ENCODE peak calls at places on chromosomes 13 and 19, in eight cellular contexts. H is Calu3, Z is D721Med, R is OCI-LY7, M is IMR-90, A is lower leg skin, W is GM23338, V is fibroblast of the aortic adventitia. L is an unnamed sample.

GRCh38 chr19:41332000-41332399 is 21.7 kb downstream of the TGFB1 start:
- DNase-seq in V (no peak), H (no peak), A (no peak), M (no peak), Z (no peak), R (no peak), W (no peak), L (no peak)

GRCh38 chr13:99971576-99972189 is at the start of gene ZIC5:
- DNase-seq in A (no peak), W (peak; percentile 93), R (no peak), V (no peak), H (no peak), Z (no peak), M (no peak), L (peak; percentile 14)

GRCh38 chr19:36973844-36974195 is 57.7 kb downstream of the ZNF568 start:
- DNase-seq in M (no peak), V (no peak), Z (no peak), W (no peak), A (no peak), R (no peak), H (no peak), L (no peak)

GRCh38 chr13:110414283-110414682 is 107.2 kb downstream of the COL4A2 start:
- DNase-seq in H (no peak), R (no peak), Z (no peak), V (no peak), W (no peak), M (no peak), A (no peak), L (no peak)

GRCh38 chr19:14061751-14062557 is at the start of gene PALM3:
- DNase-seq in R (no peak), Z (no peak), W (no peak), M (no peak), A (no peak), V (no peak), H (peak; percentile 80), L (no peak)

GRCh38 chr19:1853295-1854031 is 5.2 kb upstream of the REXO1 start:
- DNase-seq in H (peak; percentile 86), A (peak; percentile 79), V (peak; percentile 74), Z (no peak), M (peak; percentile 68), R (peak; percentile 87), W (peak; percentile 87), L (peak; percentile 92)

GRCh38 chr19:47607564-47608073 is 1.3 kb upstream of the BICRA start:
- DNase-seq in A (no peak), M (no peak), Z (no peak), W (no peak), V (no peak), R (no peak), H (no peak), L (no peak)

GRCh38 chr19:43625918-43626579 is 6.6 kb upstream of the ZNF428 start:
- DNase-seq in R (no peak), M (no peak), V (no peak), H (peak; percentile 33), A (no peak), W (peak; percentile 81), Z (no peak), L (peak; percentile 35)

GRCh38 chr19:10768369-10768768 is 50.5 kb downstream of the DNM2 start:
- DNase-seq in W (no peak), Z (no peak), M (no peak), H (no peak), A (no peak), R (no peak), V (no peak), L (no peak)

GRCh38 chr19:10767726-10768125 is 49.8 kb downstream of the DNM2 start:
- DNase-seq in Z (no peak), H (no peak), W (no peak), R (no peak), V (no peak), A (no peak), M (no peak), L (no peak)

GRCh38 chr19:10768936-10769335 is 51.1 kb downstream of the DNM2 start:
- DNase-seq in V (no peak), A (no peak), M (no peak), Z (no peak), R (peak; percentile 22), W (no peak), H (no peak), L (no peak)

GRCh38 chr19:10766681-10767201 is 48.9 kb downstream of the DNM2 start:
- DNase-seq in H (peak; percentile 18), A (no peak), W (no peak), V (peak; percentile 61), R (no peak), M (peak; percentile 24), Z (no peak), L (no peak)

DNA sequence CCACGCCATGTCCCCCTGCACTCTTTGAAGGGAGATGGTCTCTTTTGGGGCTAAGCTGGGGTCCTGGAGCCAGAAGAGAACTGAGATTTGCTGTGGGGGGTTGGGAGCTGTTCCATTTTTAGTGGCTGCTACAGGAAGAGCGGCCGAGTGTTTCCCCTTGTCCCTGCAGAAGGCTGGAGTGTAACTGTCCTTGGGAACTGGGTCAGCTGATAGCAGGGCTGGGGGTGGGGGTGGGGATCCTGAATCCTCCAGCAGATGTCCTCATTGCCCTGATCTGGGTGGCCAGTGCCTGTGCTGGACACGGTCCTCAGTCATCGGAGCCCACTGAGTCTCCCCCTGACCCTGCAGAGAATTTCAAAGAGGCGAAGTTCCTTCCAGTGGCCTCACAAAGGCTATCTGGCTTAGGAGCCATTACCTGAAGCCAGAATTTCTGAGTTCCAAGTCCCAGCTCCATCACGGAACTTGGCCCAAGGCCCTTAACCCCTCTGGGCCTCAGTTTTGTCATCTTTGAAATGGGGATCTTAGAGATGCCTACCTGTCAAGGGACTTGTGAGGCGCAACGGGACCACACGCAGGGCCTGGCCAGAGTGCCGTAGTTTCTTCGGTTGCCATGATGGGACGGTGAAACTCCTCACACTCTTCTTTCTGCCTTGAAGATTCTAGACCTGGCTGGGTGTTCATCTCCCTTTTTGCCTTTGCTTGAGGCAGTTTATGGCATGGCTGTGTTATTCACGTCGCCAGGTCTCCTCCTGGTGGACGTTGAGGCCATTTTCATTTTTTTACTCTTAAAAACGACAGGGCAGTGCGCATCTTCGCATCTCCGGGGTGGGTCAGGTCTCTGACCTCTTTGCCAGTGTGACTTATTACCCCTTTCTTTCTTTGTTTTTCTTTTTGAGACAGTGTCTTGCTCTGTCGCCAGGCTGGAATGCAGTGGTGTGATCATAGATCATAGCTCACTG is 51.9 kb downstream of the DNM2 start:
- DNase-seq in H (no peak), R (peak; percentile 21), M (peak; percentile 26), W (peak; percentile 39), A (peak; percentile 36), V (peak; percentile 47), Z (no peak), L (no peak)
- TF ChIP-seq CTCF in H (no peak), R (peak; percentile 29), M (peak; percentile 36), W (peak; percentile 36), A (no peak), V (peak; percentile 33), Z (peak; percentile 27), L (no peak)

DNA sequence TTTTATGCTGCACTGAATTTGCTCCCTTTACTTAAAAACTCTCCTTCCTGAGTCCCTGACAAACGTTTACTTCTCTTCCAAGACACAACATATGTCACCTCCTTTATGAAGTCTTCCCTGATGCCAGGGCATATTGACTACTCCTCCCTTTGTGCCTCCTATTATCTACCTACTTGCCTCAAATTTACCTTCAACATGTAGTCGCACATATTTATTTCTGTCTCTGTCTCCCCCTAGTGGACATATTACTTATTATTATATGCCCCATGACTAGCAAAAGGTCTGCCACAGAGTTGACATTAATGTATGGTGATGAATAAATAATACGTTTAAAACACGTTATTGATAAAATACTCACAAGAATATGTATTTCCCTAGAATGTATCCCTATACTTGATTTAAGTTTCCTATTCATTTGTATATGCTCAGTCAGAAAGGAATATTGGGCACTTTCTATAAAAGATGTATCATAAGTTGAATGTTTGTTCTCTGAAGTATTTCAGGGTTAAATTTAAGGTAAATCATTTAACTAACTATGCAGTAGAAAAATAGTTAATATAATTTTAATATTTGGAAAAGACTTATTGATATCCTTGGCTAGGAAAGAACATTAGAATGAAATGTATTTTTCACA is 250.3 kb upstream of the ATXN8OS start:
- DNase-seq in M (peak; percentile 1), V (peak; percentile 12), R (peak; percentile 63), Z (no peak), W (peak; percentile 82), A (no peak), H (no peak), L (no peak)
- TF ChIP-seq CTCF in M (peak; percentile 39), V (peak; percentile 39), R (peak; percentile 92), Z (peak; percentile 78), W (peak; percentile 97), A (no peak), H (no peak), L (peak; percentile 66)

GRCh38 chr19:30171138-30171635 is 201.0 kb upstream of the ZNF536 start:
- DNase-seq in R (no peak), H (no peak), A (no peak), V (no peak), Z (no peak), M (no peak), W (no peak), L (no peak)
- TF ChIP-seq CTCF in R (no peak), H (no peak), A (no peak), V (no peak), Z (no peak), M (no peak), W (no peak), L (no peak)

GRCh38 chr13:114064516-114065140 is 67.8 kb downstream of the RASA3 start:
- DNase-seq in Z (no peak), H (peak; percentile 6), M (peak; percentile 40), R (no peak), W (no peak), A (no peak), V (peak; percentile 61), L (no peak)

GRCh38 chr13:114067381-114067885 is 65.0 kb downstream of the RASA3 start:
- DNase-seq in R (peak; percentile 22), H (no peak), A (no peak), Z (no peak), V (peak; percentile 73), W (no peak), M (peak; percentile 68), L (no peak)

GRCh38 chr13:114065141-114065925 is 67.1 kb downstream of the RASA3 start:
- DNase-seq in A (peak; percentile 82), R (no peak), Z (no peak), V (peak; percentile 98), W (peak; percentile 64), M (peak; percentile 98), H (peak; percentile 48), L (peak; percentile 68)

GRCh38 chr13:114066956-114067355 is 65.5 kb downstream of the RASA3 start:
- DNase-seq in R (no peak), W (no peak), A (no peak), V (no peak), H (no peak), M (no peak), Z (no peak), L (no peak)

DNA sequence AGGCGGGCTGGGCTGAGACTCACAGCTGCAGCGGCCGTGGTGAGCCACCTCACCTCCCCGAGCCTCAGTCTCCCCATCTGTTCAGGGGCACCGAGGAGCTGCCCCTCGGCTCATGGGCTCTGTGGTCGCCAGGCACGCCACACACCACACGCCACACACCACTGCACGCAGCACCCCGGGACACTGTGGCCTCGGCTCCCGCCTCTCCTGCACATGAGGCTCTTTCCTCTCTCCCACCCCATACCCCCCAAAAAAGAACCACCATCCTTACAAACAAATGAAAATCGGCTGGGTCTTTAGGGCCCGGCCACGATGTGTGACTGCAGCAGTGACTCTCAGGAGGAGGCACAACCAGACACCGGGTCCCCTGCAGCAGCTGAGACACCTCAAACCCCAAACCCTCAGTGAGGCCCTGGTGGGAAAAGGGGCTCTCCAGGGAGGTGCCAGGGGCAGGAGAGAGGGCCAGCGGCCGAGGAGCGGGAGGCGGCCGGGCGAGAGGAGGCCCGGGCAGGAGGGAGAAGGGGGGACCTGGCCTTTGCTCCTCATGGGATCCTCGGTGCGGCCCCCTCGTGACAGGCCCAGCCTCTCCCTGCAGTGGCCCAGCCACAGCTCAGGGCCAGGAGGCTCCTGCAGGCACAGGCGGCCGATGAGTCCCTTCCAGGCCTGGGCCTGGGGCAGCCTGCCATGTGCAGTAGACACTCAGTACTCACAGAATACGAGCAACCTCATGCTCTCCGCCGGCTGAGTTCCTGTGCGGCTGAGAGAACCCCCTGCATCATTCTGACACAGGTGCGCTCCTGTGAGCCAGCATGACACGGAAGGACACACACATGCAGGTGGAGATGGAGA is 66.3 kb downstream of the RASA3 start:
- DNase-seq in Z (no peak), W (no peak), H (no peak), M (no peak), V (no peak), R (no peak), A (no peak), L (no peak)
- TF ChIP-seq CTCF in Z (no peak), W (no peak), H (no peak), M (no peak), V (no peak), R (no peak), A (no peak), L (no peak)

L was measured in colonic mucosa.